ENCODE peak calls at places on chromosome 2, in six cellular contexts. M is tibial nerve, F is ovary, G is lower leg skin, V is Peyer's patch, R is K562. U is an unnamed sample.

GRCh38 chr2:240585681-240586197 is 795 bp upstream of the CAPN10 start:
- DNase-seq in M (no peak), F (peak; percentile 27), G (no peak), V (no peak), R (no peak), U (no peak)

GRCh38 chr2:108823286-108823685 is 36.7 kb downstream of the CCDC138 start:
- DNase-seq in M (no peak), F (no peak), G (no peak), V (no peak), R (no peak), U (no peak)

GRCh38 chr2:73163522-73164367 is 38.6 kb upstream of the NOTO start:
- DNase-seq in M (peak; percentile 70), F (peak; percentile 67), G (peak; percentile 52), V (peak; percentile 86), R (peak; percentile 86), U (peak; percentile 81)

GRCh38 chr2:109470121-109470921 is 143.4 kb downstream of the SEPTIN10 start:
- DNase-seq in M (no peak), F (no peak), G (no peak), V (no peak), R (no peak), U (peak; percentile 30)

GRCh38 chr2:202114798-202115197 is 41.7 kb downstream of the KIAA2012 start:
- DNase-seq in M (no peak), F (no peak), G (no peak), V (no peak), R (no peak), U (no peak)

GRCh38 chr2:37590119-37590571 is 81.3 kb downstream of the CDC42EP3 start:
- DNase-seq in M (peak; percentile 53), F (no peak), G (peak; percentile 79), V (no peak), R (no peak), U (peak; percentile 33)

GRCh38 chr2:70920367-70920715 is 15.4 kb upstream of the ATP6V1B1 start:
- DNase-seq in M (no peak), F (no peak), G (no peak), V (peak; percentile 13), R (no peak), U (no peak)

GRCh38 chr2:37350034-37350433 is 5.6 kb downstream of the QPCT start:
- DNase-seq in M (no peak), F (peak; percentile 20), G (no peak), V (peak; percentile 71), R (no peak), U (no peak)

GRCh38 chr2:43576983-43577892 is 18.6 kb downstream of the THADA start:
- DNase-seq in M (no peak), F (peak; percentile 38), G (no peak), V (peak; percentile 54), R (peak; percentile 59), U (peak; percentile 9)

GRCh38 chr2:148614332-148615049 is 30.1 kb upstream of the EPC2 start:
- DNase-seq in M (peak; percentile 12), F (no peak), G (peak; percentile 21), V (no peak), R (peak; percentile 30), U (peak; percentile 29)

DNA sequence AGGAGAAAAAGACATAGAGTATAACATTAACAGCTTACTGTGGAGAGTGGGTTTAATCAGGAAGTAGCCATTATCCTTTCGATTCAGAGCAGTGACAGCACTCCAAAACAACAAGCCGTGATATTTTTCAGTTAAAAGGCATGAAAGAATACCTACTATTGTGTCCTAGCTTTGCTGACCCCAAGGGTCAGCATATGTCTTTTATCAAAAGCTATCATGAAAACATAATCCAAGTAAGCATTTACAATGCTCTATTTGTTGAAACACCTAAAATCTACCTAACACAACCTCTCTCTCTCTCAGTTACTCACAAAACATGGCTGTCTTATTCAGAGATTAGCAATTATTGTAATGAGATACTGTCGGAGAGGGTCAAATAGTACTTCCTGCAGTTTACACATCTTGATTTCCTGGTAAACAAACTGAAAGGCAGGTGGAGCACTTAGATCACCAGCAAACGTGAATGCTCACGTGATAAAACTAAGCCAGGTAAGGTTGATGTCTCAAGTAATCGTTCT is 100.0 kb downstream of the BAZ2B start:
- DNase-seq in M (no peak), F (no peak), G (no peak), V (peak; percentile 56), R (peak; percentile 26), U (no peak)
- TF ChIP-seq POLR2A in M (no peak), F (no peak), G (no peak), V (peak; percentile 55), R (no peak), U (no peak)

GRCh38 chr2:69200107-69200520 is 186.9 kb downstream of the GFPT1 start:
- DNase-seq in M (no peak), F (peak; percentile 69), G (peak; percentile 83), V (peak; percentile 63), R (no peak), U (no peak)

GRCh38 chr2:69192176-69192945 is 179.4 kb downstream of the ANTXR1 start:
- DNase-seq in M (no peak), F (no peak), G (no peak), V (no peak), R (no peak), U (no peak)

GRCh38 chr2:69195706-69196105 is 182.7 kb downstream of the ANTXR1 start:
- DNase-seq in M (no peak), F (no peak), G (no peak), V (no peak), R (no peak), U (no peak)

GRCh38 chr2:69201243-69201642 is 185.8 kb downstream of the GFPT1 start:
- DNase-seq in M (no peak), F (no peak), G (no peak), V (no peak), R (no peak), U (no peak)

DNA sequence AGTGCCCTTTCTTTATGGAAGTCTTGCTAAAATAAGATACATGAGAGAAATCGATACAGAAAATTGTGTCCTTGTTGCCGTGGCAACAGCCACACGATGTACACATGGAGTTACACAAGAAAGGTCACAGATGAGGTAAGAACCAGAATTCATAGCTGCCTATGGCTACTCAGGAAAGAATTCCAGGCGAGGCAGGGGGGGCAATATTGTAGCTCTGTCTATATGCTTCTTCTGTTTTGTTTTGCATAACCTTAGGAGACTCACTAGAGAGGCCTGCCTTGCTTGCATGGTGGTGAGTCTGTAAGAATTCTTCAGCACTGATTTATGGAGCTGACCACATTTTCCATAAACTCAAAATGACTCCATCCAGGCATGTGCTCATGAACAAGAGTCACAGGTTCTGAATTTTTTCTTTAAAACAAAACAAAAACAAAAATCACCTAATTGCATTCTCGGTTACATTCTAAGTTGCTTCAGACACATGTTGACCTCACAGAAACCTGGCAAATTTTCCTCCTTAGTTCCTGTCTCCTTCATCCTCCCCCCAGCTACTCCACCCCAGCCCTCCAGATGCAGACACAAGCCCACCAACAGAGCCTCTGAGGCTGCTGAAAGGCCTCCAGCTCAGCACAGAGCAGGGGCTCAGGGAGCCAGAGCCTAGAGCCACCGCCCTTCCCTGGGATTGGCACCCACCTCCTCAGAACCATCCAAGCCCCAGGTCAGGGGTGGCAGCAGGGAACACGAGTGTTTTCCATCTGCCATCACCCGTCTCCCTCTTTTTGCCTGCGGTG is 183.5 kb downstream of the ANTXR1 start:
- DNase-seq in M (no peak), F (no peak), G (no peak), V (no peak), R (no peak), U (peak; percentile 26)
- TF ChIP-seq POLR2A in M (no peak), F (no peak), G (no peak), V (no peak), R (no peak), U (no peak)

DNA sequence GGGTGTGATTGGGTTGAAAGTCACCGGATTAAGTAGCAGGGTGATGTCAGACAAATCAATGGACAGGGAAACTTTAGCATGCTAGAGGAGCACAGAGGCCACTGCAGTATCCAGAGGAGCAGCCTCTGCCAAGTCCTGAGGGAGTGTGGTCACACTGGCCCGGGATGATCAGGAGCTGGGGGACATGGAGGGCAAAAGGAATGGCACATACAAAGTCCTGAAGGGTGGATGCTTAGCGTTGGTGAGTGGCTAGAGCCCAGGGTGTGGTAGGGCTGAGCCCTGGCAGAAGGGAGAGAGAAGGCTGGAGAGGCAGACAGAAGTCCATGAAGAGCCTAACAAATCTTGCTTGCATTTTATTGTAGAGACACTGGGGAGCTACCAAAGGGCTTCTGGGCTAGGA is 58.9 kb downstream of the RHBDD1 start:
- DNase-seq in M (no peak), F (no peak), G (no peak), V (no peak), R (no peak), U (no peak)
- TF ChIP-seq POLR2A in M (no peak), F (no peak), G (no peak), V (no peak), R (no peak), U (no peak)

GRCh38 chr2:23385351-23385747 is 370 bp downstream of the KLHL29 start:
- DNase-seq in M (no peak), F (peak; percentile 41), G (no peak), V (no peak), R (no peak), U (peak; percentile 84)

GRCh38 chr2:23383087-23383486 is 1.9 kb upstream of the KLHL29 start:
- DNase-seq in M (no peak), F (no peak), G (no peak), V (no peak), R (peak; percentile 40), U (no peak)

GRCh38 chr2:23385748-23386421 is 906 bp downstream of the KLHL29 start:
- DNase-seq in M (no peak), F (peak; percentile 39), G (no peak), V (no peak), R (no peak), U (peak; percentile 67)

GRCh38 chr2:23386422-23387220 is 1.6 kb downstream of the KLHL29 start:
- DNase-seq in M (no peak), F (no peak), G (no peak), V (peak; percentile 53), R (no peak), U (no peak)

GRCh38 chr2:23384551-23385349 is at the start of gene KLHL29:
- DNase-seq in M (peak; percentile 83), F (peak; percentile 94), G (peak; percentile 75), V (peak; percentile 88), R (peak; percentile 69), U (peak; percentile 92)
- TF ChIP-seq POLR2A in M (peak; percentile 79), F (no peak), G (no peak), V (no peak), R (no peak), U (peak; percentile 78)

DNA sequence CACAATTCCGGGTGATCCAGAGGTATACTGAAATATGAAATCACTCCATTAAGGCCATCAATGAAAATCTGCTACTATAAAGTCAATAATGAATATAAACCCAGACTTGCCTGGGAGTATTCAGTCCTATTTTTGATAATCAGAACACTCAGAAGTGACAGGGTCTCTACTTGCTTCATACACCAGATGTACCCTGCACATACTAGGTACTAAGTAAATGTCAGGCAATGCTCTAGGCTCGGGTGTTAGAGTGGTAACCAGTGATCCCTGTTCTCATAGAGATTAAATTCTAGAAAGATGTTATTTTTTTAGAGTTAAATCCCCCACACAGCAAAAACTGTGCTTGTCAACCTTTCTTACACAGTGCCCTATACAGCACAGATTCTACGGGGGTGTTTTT is 12.3 kb downstream of the STAT1 start:
- DNase-seq in M (no peak), F (no peak), G (no peak), V (no peak), R (no peak), U (no peak)
- TF ChIP-seq POLR2A in M (no peak), F (no peak), G (no peak), V (no peak), R (no peak), U (no peak)

GRCh38 chr2:65265090-65266045 is 37.7 kb downstream of the ACTR2 start:
- DNase-seq in M (peak; percentile 70), F (no peak), G (peak; percentile 24), V (peak; percentile 67), R (peak; percentile 83), U (no peak)
- TF ChIP-seq POLR2A in M (no peak), F (no peak), G (no peak), V (no peak), R (no peak), U (no peak)

U was measured in H54.